ENCODE peak calls at places on chromosomes 7 and 10, in four cellular contexts. H, B, L and R are unnamed samples.

GRCh38 chr10:60666221-60666620 is 112.1 kb upstream of the CDK1 start:
- DNase-seq in H (no peak), L (no peak), B (no peak), R (no peak)

GRCh38 chr10:102635377-102635776 is 8.9 kb upstream of the TRIM8 start:
- DNase-seq in B (no peak), L (no peak), H (no peak), R (no peak)

GRCh38 chr7:2100278-2101205 is 132.2 kb downstream of the MAD1L1 start:
- DNase-seq in L (no peak), H (no peak), B (no peak), R (no peak)

GRCh38 chr7:36726806-36727503 is 2.7 kb upstream of the AOAH start:
- DNase-seq in H (no peak), L (no peak), B (no peak), R (no peak)

GRCh38 chr10:127694580-127695193 is 42.3 kb upstream of the FOXI2 start:
- DNase-seq in L (peak; percentile 47), B (no peak), H (no peak), R (no peak)

GRCh38 chr7:93142127-93142526 is 6.1 kb downstream of the SAMD9L start:
- DNase-seq in H (no peak), B (no peak), L (no peak), R (no peak)

GRCh38 chr7:21542891-21543527 is at the start of gene DNAH11:
- DNase-seq in B (no peak), L (peak; percentile 31), H (peak; percentile 87), R (no peak)

GRCh38 chr7:136890379-136890778 is 21.9 kb downstream of the CHRM2 start:
- DNase-seq in H (no peak), B (no peak), L (no peak), R (no peak)

GRCh38 chr7:19623676-19624075 is 85.2 kb downstream of the POLR1F start:
- DNase-seq in H (no peak), L (no peak), B (no peak), R (no peak)

GRCh38 chr10:20768849-20769248 is 128.3 kb downstream of the NEBL start:
- DNase-seq in B (no peak), L (no peak), H (no peak), R (no peak)

DNA sequence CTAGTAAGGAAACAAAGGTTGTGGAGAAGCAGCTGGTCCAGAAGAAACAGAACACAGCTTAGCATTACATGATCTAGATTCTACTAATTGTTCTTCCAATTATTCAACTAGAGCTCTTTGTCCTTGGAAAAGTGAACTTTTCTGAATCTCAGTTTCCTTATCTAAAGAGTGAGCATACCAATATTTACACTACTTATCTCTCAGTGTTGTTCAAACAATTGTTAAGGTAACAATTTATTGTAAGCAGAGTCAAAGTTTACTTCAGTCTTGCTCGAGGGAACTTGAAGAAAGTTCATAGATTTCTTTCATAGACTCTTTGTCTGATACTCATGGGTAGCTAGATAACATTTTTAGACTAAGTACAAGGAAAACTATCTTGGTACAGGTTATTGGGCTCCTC is 42.2 kb upstream of the TRIM24 start:
- DNase-seq in B (no peak), H (no peak), L (no peak), R (no peak)
- TF ChIP-seq CTCF in B (no peak), H (no peak), L (no peak), R (no peak)

GRCh38 chr7:66667023-66667728 is 38.5 kb downstream of the KCTD7 start:
- DNase-seq in H (peak; percentile 65), B (no peak), L (no peak), R (no peak)
- H3K27ac ChIP-seq in H (no peak overlapping the region), B (no peak overlapping the region), L (no peak overlapping the region), R (no peak overlapping the region)

GRCh38 chr10:63391812-63392211 is 74.0 kb downstream of the JMJD1C start:
- DNase-seq in H (no peak), B (no peak), L (no peak), R (no peak)

GRCh38 chr10:63390521-63390920 is 75.3 kb downstream of the JMJD1C start:
- DNase-seq in L (no peak), H (no peak), B (no peak), R (no peak)

GRCh38 chr10:63393050-63393449 is 72.7 kb downstream of the JMJD1C start:
- DNase-seq in B (no peak), H (no peak), L (no peak), R (no peak)

GRCh38 chr10:63392224-63392623 is 73.6 kb downstream of the JMJD1C start:
- DNase-seq in B (no peak), H (no peak), L (no peak), R (no peak)

GRCh38 chr10:63396123-63396719 is 69.6 kb downstream of the JMJD1C start:
- DNase-seq in H (no peak), L (no peak), B (no peak), R (no peak)
- H3K4me3 ChIP-seq in H (no peak overlapping the region), L (no peak overlapping the region), B (no peak overlapping the region), R (no peak overlapping the region)

DNA sequence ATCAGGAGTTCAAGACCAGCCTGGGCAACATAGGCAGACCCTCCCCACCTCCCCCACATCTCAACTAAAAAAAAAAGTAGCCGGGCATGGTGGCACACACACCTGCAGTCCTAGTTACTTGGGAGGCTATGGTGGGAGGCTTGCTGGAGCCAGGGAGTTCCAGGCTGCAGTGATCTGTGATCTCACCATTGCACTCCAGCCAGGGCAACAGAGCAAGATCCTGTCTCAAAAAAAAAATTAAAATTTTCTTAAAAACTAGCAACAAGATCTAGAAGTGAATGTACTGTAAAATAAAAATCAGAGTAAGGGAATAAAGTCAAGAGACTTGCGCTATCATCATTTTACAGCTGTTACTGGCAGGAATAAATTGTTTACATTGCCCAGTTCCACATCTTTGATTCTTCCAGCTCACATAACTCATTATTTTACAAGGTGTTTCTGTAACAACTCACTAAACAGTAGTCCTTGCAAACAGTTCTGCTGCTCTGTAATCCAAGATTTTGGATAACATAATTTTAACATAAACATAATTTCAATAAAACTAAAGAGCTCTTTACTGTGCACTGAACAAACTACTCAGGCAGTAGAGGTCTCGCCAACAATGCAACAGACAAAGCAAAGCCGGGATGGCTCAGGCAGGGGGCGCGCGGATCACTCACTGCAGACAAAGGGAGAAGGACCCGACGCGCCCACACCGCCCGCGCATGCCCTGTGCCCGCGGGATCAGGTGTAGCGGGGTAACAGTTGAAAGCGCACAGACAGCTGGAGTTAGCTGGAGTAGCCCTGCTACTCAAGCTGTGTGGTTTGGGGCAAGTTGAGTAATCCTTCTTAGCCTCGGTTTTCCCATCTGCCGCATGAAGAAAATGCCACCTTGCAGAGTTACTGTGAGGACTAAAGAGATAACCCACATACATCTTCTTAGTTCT is 73.3 kb upstream of the NFE2L3 start:
- DNase-seq in B (peak; percentile 14), H (peak; percentile 77), L (peak; percentile 76), R (no peak)
- TF ChIP-seq CTCF in B (no peak), H (no peak), L (no peak), R (no peak)

GRCh38 chr10:35700490-35700887 is 58.4 kb upstream of the FZD8 start:
- DNase-seq in L (no peak), B (no peak), H (no peak), R (no peak)
- H3K27ac ChIP-seq in L (no peak overlapping the region), B (no peak overlapping the region), H (no peak overlapping the region), R (no peak overlapping the region)

GRCh38 chr10:15715619-15716227 is 4.0 kb downstream of the ITGA8 start:
- DNase-seq in L (no peak), H (no peak), B (no peak), R (no peak)

GRCh38 chr10:15720635-15721310 is 1.1 kb upstream of the ITGA8 start:
- DNase-seq in H (no peak), L (no peak), B (no peak), R (no peak)

GRCh38 chr10:15719062-15719898 is 442 bp downstream of the ITGA8 start:
- DNase-seq in L (peak; percentile 19), B (no peak), H (peak; percentile 56), R (no peak)

GRCh38 chr10:15718495-15719061 is 1.1 kb downstream of the ITGA8 start:
- DNase-seq in L (no peak), B (no peak), H (no peak), R (no peak)

GRCh38 chr10:15719899-15720634 is at the start of gene ITGA8:
- DNase-seq in H (no peak), B (no peak), L (peak; percentile 23), R (no peak)
- H3K4me3 ChIP-seq in H (peak within 1 kb of the TSS; percentile 27), B (peak within 1 kb of the TSS; percentile 39), L (peak within 1 kb of the TSS; percentile 37), R (peak within 1 kb of the TSS; percentile 53)

DNA sequence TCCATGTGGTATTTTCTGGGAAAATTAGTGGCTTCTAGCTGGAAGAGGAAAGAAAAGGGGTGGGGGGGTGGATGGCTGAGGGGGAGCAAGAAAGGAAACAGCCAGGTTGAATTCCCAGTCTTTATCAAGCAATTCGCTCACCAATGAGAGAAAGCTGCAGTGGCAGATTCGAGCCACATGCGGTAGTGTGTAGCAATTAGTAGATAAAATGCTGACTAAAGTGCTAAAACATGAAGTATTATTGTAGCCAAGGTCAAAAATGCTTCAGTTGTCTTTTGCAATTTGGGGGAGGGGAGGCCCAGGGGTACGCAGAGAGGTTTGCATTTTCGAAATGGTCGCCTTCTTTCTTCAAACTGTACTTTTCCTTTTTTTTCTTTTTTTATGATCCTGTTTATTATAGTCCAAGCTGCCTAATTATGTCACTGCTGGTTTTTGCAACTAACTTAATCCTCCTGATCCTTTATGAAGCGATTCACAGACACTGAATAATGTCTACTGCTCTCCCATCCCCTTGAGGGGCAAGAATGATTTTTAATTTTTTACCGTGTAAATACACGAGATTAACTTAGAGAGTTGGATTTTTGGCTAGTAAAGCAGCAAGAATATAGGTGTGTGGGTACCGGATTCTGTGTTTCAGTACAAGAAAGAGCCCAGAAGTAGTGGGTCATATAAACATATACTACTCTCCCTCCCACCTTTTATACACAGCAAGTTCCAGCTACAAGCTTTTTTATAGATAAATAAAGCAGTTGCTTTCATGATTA is 3.6 kb upstream of the ARID5B start:
- DNase-seq in L (peak; percentile 46), B (no peak), H (no peak), R (peak; percentile 80)
- TF ChIP-seq CTCF in L (no peak), B (no peak), H (no peak), R (no peak)